ENCODE peak calls at places on chromosomes 12 and 14, in six cellular contexts. U is ELF-1; L is WTC11; M is LoVo; W is lower leg skin; H is naive thymus-derived CD8-positive, alpha-beta T cell. F is an unnamed sample.
A peak's percentile ranks its signal among the peaks of the same experiment; 100 is the strongest.

GRCh38 chr12:544142-544541 is 84.4 kb downstream of the B4GALNT3 start:
- DNase-seq in H (no peak), U (no peak), W (no peak), M (no peak), L (no peak), F (no peak)

GRCh38 chr14:76884853-76885276 is 58.7 kb downstream of the LRRC74A start:
- DNase-seq in W (no peak), M (no peak), H (no peak), U (peak; percentile 69), L (peak; percentile 33), F (no peak)

GRCh38 chr14:103740991-103741689 is 25.5 kb downstream of the ZFYVE21 start:
- DNase-seq in L (no peak), W (no peak), H (no peak), M (no peak), U (no peak), F (no peak)

GRCh38 chr12:30823140-30823669 is 68.5 kb upstream of the CAPRIN2 start:
- DNase-seq in W (no peak), M (no peak), H (peak; percentile 57), U (peak; percentile 70), L (peak; percentile 59), F (peak; percentile 37)

GRCh38 chr12:44589697-44590096 is 286.4 kb downstream of the NELL2 start:
- DNase-seq in W (no peak), H (no peak), L (no peak), U (no peak), M (no peak), F (no peak)

GRCh38 chr14:79573486-79573885 is 637.8 kb downstream of the DIO2 start:
- DNase-seq in L (no peak), U (no peak), M (no peak), W (no peak), H (no peak), F (no peak)

GRCh38 chr14:91585856-91586255 is 75.7 kb upstream of the PPP4R3A start:
- DNase-seq in H (no peak), U (no peak), M (no peak), L (no peak), W (no peak), F (no peak)

GRCh38 chr14:74474376-74474775 is 18.7 kb downstream of the NPC2 start:
- DNase-seq in W (no peak), M (no peak), L (no peak), H (no peak), U (no peak), F (no peak)

GRCh38 chr12:34108405-34108803 is 86.1 kb downstream of the ALG10 start:
- DNase-seq in W (no peak), M (no peak), L (no peak), U (peak; percentile 13), H (no peak), F (no peak)

GRCh38 chr14:77276959-77277358 is 6.0 kb upstream of the NGB start:
- DNase-seq in H (no peak), L (no peak), U (no peak), M (no peak), W (no peak), F (no peak)

GRCh38 chr12:109277899-109278762 is 31.0 kb downstream of the FOXN4 start:
- DNase-seq in H (no peak), L (no peak), U (peak; percentile 20), W (peak; percentile 67), M (no peak), F (peak; percentile 66)

GRCh38 chr14:67515386-67516079 is 17.6 kb upstream of the PLEKHH1 start:
- DNase-seq in U (peak; percentile 24), H (no peak), M (peak; percentile 32), W (no peak), L (peak; percentile 49), F (no peak)

GRCh38 chr12:14896477-14897184 is 11.0 kb upstream of the MGP start:
- DNase-seq in M (no peak), H (no peak), L (no peak), W (no peak), U (peak; percentile 23), F (no peak)

GRCh38 chr12:65637774-65638173 is 186.5 kb upstream of the HMGA2 start:
- DNase-seq in H (no peak), U (no peak), L (no peak), W (no peak), M (no peak), F (no peak)

GRCh38 chr14:103112488-103113243 is 10.6 kb upstream of the TNFAIP2 start:
- DNase-seq in U (no peak), W (no peak), L (no peak), M (no peak), H (no peak), F (no peak)